ENCODE peak calls at places on chromosomes 4 and X, in six cellular contexts. H is H1, Y is SK-N-SH, L is K562, N is GM12878, P is HepG2. Q is an unnamed sample.

GRCh38 chrX:14506866-14507265 is 22.5 kb upstream of the GLRA2 start:
- DNase-seq in H (no peak), Y (no peak), L (no peak), N (no peak), P (no peak), Q (no peak)

GRCh38 chr4:186781032-186781917 is 57.6 kb upstream of the FAT1 start:
- DNase-seq in H (no peak), Y (no peak), L (peak), N (no peak), P (peak), Q (no peak)

GRCh38 chrX:66863721-66864120 is 224.8 kb upstream of the EDA2R start:
- DNase-seq in H (no peak), Y (no peak), L (no peak), N (no peak), P (no peak), Q (no peak)

GRCh38 chrX:138691186-138691585 is 20.3 kb downstream of the FGF13 start:
- DNase-seq in H (no peak), Y (no peak), L (no peak), N (no peak), P (no peak), Q (no peak)

GRCh38 chr4:142473218-142473959 is 372.7 kb downstream of the INPP4B start:
- DNase-seq in H (no peak), Y (no peak), L (no peak), N (no peak), P (no peak), Q (no peak)

GRCh38 chrX:3175659-3176438 is 134.6 kb downstream of the ARSF start:
- DNase-seq in H (no peak), Y (no peak), L (peak), N (no peak), P (no peak), Q (no peak)

GRCh38 chr4:13543648-13544555 is at the start of gene NKX3-2:
- DNase-seq in H (no peak), Y (peak), L (peak), N (no peak), P (no peak), Q (no peak)

GRCh38 chr4:87950516-87950915 is 25.0 kb upstream of the SPP1 start:
- DNase-seq in H (no peak), Y (no peak), L (no peak), N (no peak), P (no peak), Q (no peak)

GRCh38 chrX:38807873-38808272 is 6.6 kb downstream of the MID1IP1 start:
- DNase-seq in H (no peak), Y (no peak), L (peak), N (no peak), P (no peak), Q (no peak)

GRCh38 chr4:71487324-71487677 is 148.5 kb downstream of the SLC4A4 start:
- DNase-seq in H (no peak), Y (no peak), L (no peak), N (no peak), P (no peak), Q (no peak)

GRCh38 chr4:21012851-21013331 is 312.6 kb downstream of the PACRGL start:
- DNase-seq in H (no peak), Y (no peak), L (no peak), N (no peak), P (no peak), Q (no peak)

GRCh38 chrX:119790977-119791436 is 423 bp downstream of the RPL39 start:
- DNase-seq in H (no peak), Y (peak), L (peak), N (no peak), P (peak), Q (no peak)

GRCh38 chr4:29320947-29321583 is 1399.1 kb upstream of the PCDH7 start:
- DNase-seq in H (no peak), Y (no peak), L (no peak), N (no peak), P (no peak), Q (no peak)

GRCh38 chr4:157013656-157014055 is 42.1 kb upstream of the PDGFC start:
- DNase-seq in H (no peak), Y (no peak), L (no peak), N (no peak), P (no peak), Q (no peak)

GRCh38 chr4:926538-926937 is 5.6 kb downstream of the GAK start:
- DNase-seq in H (peak), Y (peak), L (peak), N (no peak), P (peak), Q (no peak)

GRCh38 chr4:48778431-48779094 is 1.5 kb downstream of the FRYL start:
- DNase-seq in H (no peak), Y (peak), L (peak), N (no peak), P (peak), Q (peak)

GRCh38 chr4:7151668-7152227 is 40.6 kb upstream of the SORCS2 start:
- DNase-seq in H (no peak), Y (peak), L (peak), N (no peak), P (no peak), Q (no peak)

GRCh38 chr4:25619601-25620000 is 36.0 kb upstream of the SLC34A2 start:
- DNase-seq in H (no peak), Y (no peak), L (no peak), N (no peak), P (no peak), Q (no peak)

GRCh38 chrX:129145382-129145781 is 377.9 kb downstream of the SMARCA1 start:
- DNase-seq in H (no peak), Y (no peak), L (no peak), N (no peak), P (no peak), Q (no peak)
- TF ChIP-seq GABPA in H (no peak), Y (no peak), L (no peak), N (no peak), P (no peak), Q (no peak)

DNA sequence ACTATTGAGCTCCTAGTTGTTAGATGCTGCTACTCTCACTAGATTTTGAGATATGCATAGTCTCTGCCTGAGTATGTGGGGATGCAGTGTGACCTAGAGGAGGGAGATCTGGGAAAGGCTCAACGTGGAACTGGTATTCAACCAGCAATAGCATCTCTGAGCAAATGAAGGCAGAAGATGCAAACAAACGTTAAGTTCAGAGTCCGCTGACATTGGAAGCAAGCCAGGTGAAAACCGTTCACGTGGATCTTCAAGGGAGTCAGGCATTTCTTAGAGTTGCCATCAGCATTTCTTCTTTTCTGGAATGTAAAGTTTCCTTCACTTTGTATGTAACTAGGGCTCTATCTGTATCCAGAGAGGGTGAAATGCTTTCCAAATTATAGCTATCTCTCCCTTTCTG is 59.9 kb downstream of the C4orf51 start:
- DNase-seq in H (no peak), Y (no peak), L (no peak), N (no peak), P (no peak), Q (no peak)
- TF ChIP-seq GABPA in H (no peak), Y (no peak), L (no peak), N (no peak), P (no peak), Q (no peak)

DNA sequence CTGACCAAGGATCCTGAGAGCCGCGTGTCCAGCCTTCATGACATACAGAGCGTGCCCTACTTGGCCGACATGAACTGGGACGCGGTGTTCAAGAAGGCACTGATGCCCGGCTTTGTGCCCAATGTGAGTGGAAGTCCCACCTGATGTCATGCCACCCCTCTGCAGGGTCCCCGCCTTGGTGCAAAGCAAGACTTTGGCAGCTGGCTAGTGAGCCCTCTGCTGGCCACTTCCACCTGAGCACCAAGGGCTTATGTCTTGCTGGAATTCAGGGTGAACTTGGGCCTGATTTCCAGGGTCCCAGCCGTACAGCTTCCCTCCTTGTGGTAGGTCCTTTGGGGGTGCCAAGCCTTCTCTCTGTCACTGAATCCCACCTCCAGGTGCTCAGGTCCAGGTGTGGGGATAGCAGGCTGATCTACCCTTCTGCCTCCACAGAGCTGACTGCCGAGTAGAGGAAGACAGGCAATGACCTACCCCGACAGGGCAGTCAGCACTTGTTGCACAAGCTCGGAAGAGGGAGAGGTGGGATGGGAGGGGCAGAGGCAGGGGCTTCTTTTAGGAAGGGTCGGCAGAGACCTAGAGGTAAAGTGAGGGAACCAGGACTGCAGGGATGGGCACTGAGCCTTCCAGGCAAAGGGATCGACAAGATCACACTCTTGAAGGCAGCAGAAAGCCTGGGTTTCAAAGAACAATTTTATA is 248.1 kb downstream of the EVC2 start:
- DNase-seq in H (peak), Y (peak), L (peak), N (no peak), P (peak), Q (no peak)
- TF ChIP-seq GABPA in H (no peak), Y (no peak), L (no peak), N (no peak), P (no peak), Q (no peak)

GRCh38 chrX:111411591-111412371 is at the start of gene DCX:
- DNase-seq in H (no peak), Y (peak), L (no peak), N (no peak), P (no peak), Q (no peak)

GRCh38 chrX:111407948-111408347 is 4.0 kb downstream of the DCX start:
- DNase-seq in H (no peak), Y (no peak), L (no peak), N (no peak), P (no peak), Q (no peak)

GRCh38 chrX:111409326-111409725 is 2.7 kb downstream of the DCX start:
- DNase-seq in H (no peak), Y (no peak), L (no peak), N (no peak), P (no peak), Q (no peak)

DNA sequence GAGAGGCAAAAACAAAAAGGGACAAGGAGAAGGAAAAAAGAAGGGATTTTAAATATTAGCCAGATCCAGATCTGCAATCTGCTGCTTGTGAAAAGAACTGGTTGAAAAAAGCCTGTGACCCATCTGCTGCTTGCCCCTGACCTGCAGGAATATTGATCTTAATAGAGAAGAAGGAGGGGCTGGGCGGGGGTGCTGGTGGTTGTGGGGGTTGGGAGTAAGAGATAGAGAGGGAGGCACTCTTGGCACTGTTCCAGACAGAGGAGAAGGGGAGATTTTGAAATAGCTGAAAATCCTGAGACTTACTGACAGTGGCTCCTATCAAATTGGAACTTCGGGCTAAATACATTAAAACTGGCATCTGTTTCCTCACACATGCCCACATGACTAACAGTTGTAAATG is 1.5 kb downstream of the DCX start:
- DNase-seq in H (no peak), Y (peak), L (no peak), N (no peak), P (no peak), Q (no peak)
- TF ChIP-seq GABPA in H (no peak), Y (no peak), L (no peak), N (no peak), P (no peak), Q (no peak)

GRCh38 chrX:81354954-81355353 is 153.1 kb downstream of the SH3BGRL start:
- DNase-seq in H (no peak), Y (no peak), L (no peak), N (no peak), P (no peak), Q (no peak)

GRCh38 chrX:81355436-81355835 is 153.5 kb downstream of the SH3BGRL start:
- DNase-seq in H (no peak), Y (no peak), L (peak), N (no peak), P (no peak), Q (no peak)
- TF ChIP-seq GABPA in H (no peak), Y (no peak), L (no peak), N (no peak), P (no peak), Q (no peak)